ENCODE peak calls at places on chromosomes 13 and 19, in nine cellular contexts. Z is stimulated activated CD4-positive, alpha-beta T cell treated with anti-CD3 and anti-CD28 coated beads, Interleukin-1b, Interleukin-23, amount 100 ng/mL, for 24 hours; G is HS-5; D is activated T-cell treated with anti-CD3 and anti-CD28 coated beads, Interleukin-2, amount 50 U/mL, for 72 hours; I is CD4-positive, alpha-beta T cell; F is MV-4-11; J is T-helper 9 cell; H is SK-MEL-5; C is head of caudate nucleus. S is an unnamed sample.

GRCh38 chr13:46639033-46639981 is 86.3 kb downstream of the LRCH1 start:
- DNase-seq in Z (no peak), G (no peak), D (no peak), I (no peak), F (no peak), J (no peak), H (no peak), C (no peak), S (no peak)

GRCh38 chr13:98509271-98510155 is 67.4 kb downstream of the STK24 start:
- DNase-seq in Z (no peak), G (peak), D (peak), I (peak), F (peak), J (no peak), H (peak), C (no peak), S (no peak)

GRCh38 chr13:98300956-98301641 is 124.0 kb upstream of the RNF113B start:
- DNase-seq in Z (no peak), G (no peak), D (no peak), I (no peak), F (no peak), J (no peak), H (peak), C (no peak), S (no peak)

GRCh38 chr13:100668408-100668807 is 6.2 kb downstream of the TMTC4 start:
- DNase-seq in Z (no peak), G (peak), D (no peak), I (no peak), F (no peak), J (no peak), H (no peak), C (no peak), S (no peak)

GRCh38 chr13:109256866-109257760 is 529.3 kb downstream of the IRS2 start:
- DNase-seq in Z (no peak), G (peak), D (no peak), I (no peak), F (no peak), J (no peak), H (peak), C (no peak), S (no peak)

GRCh38 chr19:43594710-43595604 is 977 bp downstream of the IRGQ start:
- DNase-seq in Z (no peak), G (no peak), D (peak), I (peak), F (peak), J (peak), H (peak), C (no peak), S (no peak)

GRCh38 chr13:21590231-21590630 is 13.7 kb downstream of the MICU2 start:
- DNase-seq in Z (no peak), G (no peak), D (no peak), I (no peak), F (no peak), J (no peak), H (no peak), C (no peak), S (no peak)

GRCh38 chr19:2048104-2048958 is 2.7 kb downstream of the MKNK2 start:
- DNase-seq in Z (no peak), G (no peak), D (no peak), I (no peak), F (no peak), J (no peak), H (no peak), C (no peak), S (no peak)

GRCh38 chr13:73991884-73992283 is 142.3 kb downstream of the KLF12 start:
- DNase-seq in Z (no peak), G (no peak), D (no peak), I (no peak), F (no peak), J (no peak), H (no peak), C (no peak), S (no peak)

GRCh38 chr19:1855828-1856255 is 7.5 kb downstream of the KLF16 start:
- DNase-seq in Z (no peak), G (no peak), D (peak), I (no peak), F (peak), J (no peak), H (no peak), C (no peak), S (no peak)

GRCh38 chr13:104105418-104106355 is 1039.5 kb upstream of the SLC10A2 start:
- DNase-seq in Z (no peak), G (no peak), D (no peak), I (no peak), F (no peak), J (no peak), H (no peak), C (no peak), S (no peak)

GRCh38 chr19:52269338-52270261 is at the start of gene ZNF766:
- DNase-seq in Z (peak), G (peak), D (peak), I (peak), F (peak), J (peak), H (peak), C (peak), S (peak)

GRCh38 chr19:41362143-41362847 is 1.7 kb downstream of the B9D2 start:
- DNase-seq in Z (no peak), G (no peak), D (no peak), I (no peak), F (no peak), J (no peak), H (no peak), C (no peak), S (no peak)

GRCh38 chr19:46902402-46902766 is 41.6 kb downstream of the ARHGAP35 start:
- DNase-seq in Z (no peak), G (no peak), D (no peak), I (no peak), F (no peak), J (no peak), H (no peak), C (no peak), S (no peak)

GRCh38 chr19:15989889-15990288 is 41.1 kb downstream of the OR10H4 start:
- DNase-seq in Z (no peak), G (no peak), D (no peak), I (no peak), F (no peak), J (no peak), H (no peak), C (no peak), S (no peak)

GRCh38 chr13:30743319-30744055 is 8.1 kb downstream of the ALOX5AP start:
- DNase-seq in Z (no peak), G (peak), D (no peak), I (no peak), F (peak), J (no peak), H (no peak), C (peak), S (no peak)

GRCh38 chr19:13070425-13071140 is 32.1 kb downstream of the LYL1 start:
- DNase-seq in Z (no peak), G (no peak), D (no peak), I (no peak), F (no peak), J (no peak), H (no peak), C (peak), S (peak)

GRCh38 chr13:32783067-32783466 is 196.8 kb downstream of the PDS5B start:
- DNase-seq in Z (no peak), G (no peak), D (peak), I (no peak), F (no peak), J (no peak), H (no peak), C (no peak), S (no peak)

GRCh38 chr19:17681505-17682125 is 6.5 kb downstream of the UNC13A start:
- DNase-seq in Z (no peak), G (no peak), D (peak), I (peak), F (peak), J (peak), H (peak), C (no peak), S (no peak)

GRCh38 chr19:608155-609000 is 18.7 kb downstream of the HCN2 start:
- DNase-seq in Z (no peak), G (no peak), D (no peak), I (no peak), F (no peak), J (no peak), H (no peak), C (no peak), S (no peak)

GRCh38 chr13:104318121-104318520 is 1251.9 kb upstream of the SLC10A2 start:
- DNase-seq in Z (no peak), G (no peak), D (no peak), I (no peak), F (no peak), J (no peak), H (peak), C (no peak), S (no peak)

GRCh38 chr13:38979891-38980627 is 10.6 kb downstream of the STOML3 start:
- DNase-seq in Z (no peak), G (no peak), D (no peak), I (no peak), F (no peak), J (no peak), H (no peak), C (peak), S (no peak)

GRCh38 chr19:8262431-8262830 is 45.7 kb downstream of the CD320 start:
- DNase-seq in Z (no peak), G (no peak), D (no peak), I (no peak), F (no peak), J (no peak), H (no peak), C (no peak), S (no peak)

GRCh38 chr19:3061214-3062161 is 807 bp downstream of the TLE5 start:
- DNase-seq in Z (peak), G (no peak), D (peak), I (peak), F (no peak), J (peak), H (no peak), C (peak), S (no peak)

GRCh38 chr19:29843180-29844051 is 31.6 kb downstream of the CCNE1 start:
- DNase-seq in Z (no peak), G (no peak), D (peak), I (no peak), F (no peak), J (no peak), H (no peak), C (no peak), S (no peak)

GRCh38 chr19:38638461-38638860 is 9.0 kb upstream of the ACTN4 start:
- DNase-seq in Z (no peak), G (no peak), D (no peak), I (no peak), F (no peak), J (no peak), H (no peak), C (no peak), S (no peak)

GRCh38 chr13:59545007-59545406 is 618.7 kb downstream of the DIAPH3 start:
- DNase-seq in Z (no peak), G (no peak), D (no peak), I (no peak), F (no peak), J (no peak), H (no peak), C (no peak), S (no peak)

GRCh38 chr19:28324275-28325060 is 888.5 kb downstream of the UQCRFS1 start:
- DNase-seq in Z (no peak), G (no peak), D (no peak), I (no peak), F (no peak), J (no peak), H (peak), C (no peak), S (no peak)

GRCh38 chr19:54517483-54517882 is 14.9 kb downstream of the LAIR2 start:
- DNase-seq in Z (peak), G (no peak), D (peak), I (peak), F (peak), J (peak), H (peak), C (peak), S (no peak)

GRCh38 chr19:52028027-52028779 is at the start of gene ZNF614:
- DNase-seq in Z (peak), G (peak), D (peak), I (peak), F (peak), J (peak), H (peak), C (peak), S (peak)

GRCh38 chr19:6238643-6239281 is 41.0 kb downstream of the MLLT1 start:
- DNase-seq in Z (no peak), G (no peak), D (no peak), I (no peak), F (no peak), J (no peak), H (no peak), C (no peak), S (peak)

GRCh38 chr19:52336976-52337375 is 933 bp downstream of the ZNF610 start:
- DNase-seq in Z (no peak), G (no peak), D (no peak), I (no peak), F (no peak), J (no peak), H (no peak), C (no peak), S (no peak)

GRCh38 chr19:16824658-16825311 is 4.4 kb upstream of the SIN3B start:
- DNase-seq in Z (no peak), G (no peak), D (no peak), I (no peak), F (no peak), J (no peak), H (no peak), C (no peak), S (no peak)

GRCh38 chr13:48043789-48044503 is 6.4 kb downstream of the NUDT15 start:
- DNase-seq in Z (no peak), G (no peak), D (no peak), I (no peak), F (no peak), J (no peak), H (no peak), C (no peak), S (no peak)